ENCODE peak calls at places on chromosomes 2 and 18, in five cellular contexts. One of them, this sample, is unnamed.

GRCh38 chr2:122011493-122012270 is 256.2 kb downstream of the TSN start:
- DNase-seq in activated CD4-positive, CD25-positive, alpha-beta regulatory T cell treated with anti-CD3 and anti-CD28 coated beads, Interleukin-2, amount 50 U/mL, for 72 hours: no peak
- DNase-seq in tibial artery: no peak
- DNase-seq in AG09319: no peak
- DNase-seq in BJ: no peak
- DNase-seq in this sample: no peak

GRCh38 chr2:84904717-84905174 is 710 bp upstream of the TMSB10 start:
- DNase-seq in activated CD4-positive, CD25-positive, alpha-beta regulatory T cell treated with anti-CD3 and anti-CD28 coated beads, Interleukin-2, amount 50 U/mL, for 72 hours: no peak
- DNase-seq in tibial artery: peak; percentile 92
- DNase-seq in AG09319: no peak
- DNase-seq in BJ: no peak
- DNase-seq in this sample: no peak

GRCh38 chr2:130336877-130337734 is 5.6 kb upstream of the IMP4 start:
- DNase-seq in activated CD4-positive, CD25-positive, alpha-beta regulatory T cell treated with anti-CD3 and anti-CD28 coated beads, Interleukin-2, amount 50 U/mL, for 72 hours: peak; percentile 59
- DNase-seq in tibial artery: peak; percentile 82
- DNase-seq in AG09319: peak; percentile 41
- DNase-seq in BJ: no peak
- DNase-seq in this sample: no peak

GRCh38 chr2:192236136-192236535 is 41.4 kb upstream of the TMEFF2 start:
- DNase-seq in activated CD4-positive, CD25-positive, alpha-beta regulatory T cell treated with anti-CD3 and anti-CD28 coated beads, Interleukin-2, amount 50 U/mL, for 72 hours: no peak
- DNase-seq in tibial artery: no peak
- DNase-seq in AG09319: no peak
- DNase-seq in BJ: peak; percentile 1
- DNase-seq in this sample: no peak

GRCh38 chr18:45666520-45666919 is 51.2 kb downstream of the SLC14A2 start:
- DNase-seq in activated CD4-positive, CD25-positive, alpha-beta regulatory T cell treated with anti-CD3 and anti-CD28 coated beads, Interleukin-2, amount 50 U/mL, for 72 hours: no peak
- DNase-seq in tibial artery: no peak
- DNase-seq in AG09319: no peak
- DNase-seq in BJ: no peak
- DNase-seq in this sample: no peak

GRCh38 chr18:23884712-23885375 is 129.7 kb upstream of the TTC39C start:
- DNase-seq in activated CD4-positive, CD25-positive, alpha-beta regulatory T cell treated with anti-CD3 and anti-CD28 coated beads, Interleukin-2, amount 50 U/mL, for 72 hours: no peak
- DNase-seq in tibial artery: peak; percentile 74
- DNase-seq in AG09319: no peak
- DNase-seq in BJ: no peak
- DNase-seq in this sample: no peak

GRCh38 chr2:45134726-45135125 is 125.5 kb upstream of the SIX2 start:
- DNase-seq in activated CD4-positive, CD25-positive, alpha-beta regulatory T cell treated with anti-CD3 and anti-CD28 coated beads, Interleukin-2, amount 50 U/mL, for 72 hours: no peak
- DNase-seq in tibial artery: no peak
- DNase-seq in AG09319: no peak
- DNase-seq in BJ: no peak
- DNase-seq in this sample: no peak

GRCh38 chr2:108101481-108101880 is 115.2 kb downstream of the SLC5A7 start:
- DNase-seq in activated CD4-positive, CD25-positive, alpha-beta regulatory T cell treated with anti-CD3 and anti-CD28 coated beads, Interleukin-2, amount 50 U/mL, for 72 hours: no peak
- DNase-seq in tibial artery: no peak
- DNase-seq in AG09319: no peak
- DNase-seq in BJ: no peak
- DNase-seq in this sample: no peak

GRCh38 chr2:10457846-10458563 is 9.9 kb upstream of the ODC1 start:
- DNase-seq in activated CD4-positive, CD25-positive, alpha-beta regulatory T cell treated with anti-CD3 and anti-CD28 coated beads, Interleukin-2, amount 50 U/mL, for 72 hours: no peak
- DNase-seq in tibial artery: no peak
- DNase-seq in AG09319: no peak
- DNase-seq in BJ: no peak
- DNase-seq in this sample: peak; percentile 5

GRCh38 chr2:239544141-239544800 is 143.5 kb upstream of the HDAC4 start:
- DNase-seq in activated CD4-positive, CD25-positive, alpha-beta regulatory T cell treated with anti-CD3 and anti-CD28 coated beads, Interleukin-2, amount 50 U/mL, for 72 hours: peak; percentile 13
- DNase-seq in tibial artery: peak; percentile 29
- DNase-seq in AG09319: peak; percentile 3
- DNase-seq in BJ: no peak
- DNase-seq in this sample: no peak

GRCh38 chr18:62790836-62791772 is 75.8 kb downstream of the PHLPP1 start:
- DNase-seq in activated CD4-positive, CD25-positive, alpha-beta regulatory T cell treated with anti-CD3 and anti-CD28 coated beads, Interleukin-2, amount 50 U/mL, for 72 hours: no peak
- DNase-seq in tibial artery: no peak
- DNase-seq in AG09319: no peak
- DNase-seq in BJ: peak; percentile 31
- DNase-seq in this sample: no peak

GRCh38 chr2:38108907-38109731 is 33.2 kb upstream of the CYP1B1 start:
- DNase-seq in activated CD4-positive, CD25-positive, alpha-beta regulatory T cell treated with anti-CD3 and anti-CD28 coated beads, Interleukin-2, amount 50 U/mL, for 72 hours: no peak
- DNase-seq in tibial artery: no peak
- DNase-seq in AG09319: no peak
- DNase-seq in BJ: no peak
- DNase-seq in this sample: no peak

GRCh38 chr2:148955798-148956197 is 80.8 kb downstream of the KIF5C start:
- DNase-seq in activated CD4-positive, CD25-positive, alpha-beta regulatory T cell treated with anti-CD3 and anti-CD28 coated beads, Interleukin-2, amount 50 U/mL, for 72 hours: no peak
- DNase-seq in tibial artery: no peak
- DNase-seq in AG09319: no peak
- DNase-seq in BJ: no peak
- DNase-seq in this sample: no peak